ENCODE peak calls at places on chromosomes 7 and 10, in seven cellular contexts. One of them, this sample, is unnamed.

GRCh38 chr10:95355241-95355779 is 64.5 kb upstream of the PDLIM1 start:
- DNase-seq in fibroblast of lung: peak; percentile 31
- DNase-seq in OCI-LY7: no peak
- DNase-seq in CD4-positive, alpha-beta T cell: no peak
- DNase-seq in Panc1: no peak
- DNase-seq in body of pancreas: no peak
- DNase-seq in heart right ventricle: no peak
- DNase-seq in this sample: no peak

GRCh38 chr10:30455816-30456215 is 21.8 kb downstream of the MAP3K8 start:
- DNase-seq in OCI-LY7: peak; percentile 66
- DNase-seq in heart right ventricle: no peak
- DNase-seq in body of pancreas: no peak
- DNase-seq in fibroblast of lung: no peak
- DNase-seq in CD4-positive, alpha-beta T cell: no peak
- DNase-seq in Panc1: no peak
- DNase-seq in this sample: no peak

GRCh38 chr7:141231018-141231792 is 157.3 kb downstream of the TMEM178B start:
- DNase-seq in OCI-LY7: no peak
- DNase-seq in body of pancreas: peak; percentile 53
- DNase-seq in Panc1: no peak
- DNase-seq in heart right ventricle: peak; percentile 19
- DNase-seq in fibroblast of lung: peak; percentile 38
- DNase-seq in CD4-positive, alpha-beta T cell: no peak
- DNase-seq in this sample: no peak

GRCh38 chr7:130822642-130823041 is 88.6 kb upstream of the KLF14 start:
- DNase-seq in heart right ventricle: no peak
- DNase-seq in OCI-LY7: no peak
- DNase-seq in fibroblast of lung: no peak
- DNase-seq in CD4-positive, alpha-beta T cell: no peak
- DNase-seq in Panc1: no peak
- DNase-seq in body of pancreas: no peak
- DNase-seq in this sample: no peak

GRCh38 chr10:112562803-112563663 is 116.0 kb downstream of the VTI1A start:
- DNase-seq in fibroblast of lung: peak; percentile 36
- DNase-seq in Panc1: no peak
- DNase-seq in body of pancreas: no peak
- DNase-seq in heart right ventricle: no peak
- DNase-seq in CD4-positive, alpha-beta T cell: no peak
- DNase-seq in OCI-LY7: no peak
- DNase-seq in this sample: no peak

GRCh38 chr7:127995157-127995865 is 35.9 kb downstream of the LRRC4 start:
- DNase-seq in body of pancreas: no peak
- DNase-seq in Panc1: no peak
- DNase-seq in CD4-positive, alpha-beta T cell: no peak
- DNase-seq in fibroblast of lung: peak; percentile 84
- DNase-seq in OCI-LY7: no peak
- DNase-seq in heart right ventricle: peak; percentile 30
- DNase-seq in this sample: no peak

GRCh38 chr7:38781991-38782390 is 127.0 kb downstream of the VPS41 start:
- DNase-seq in heart right ventricle: no peak
- DNase-seq in Panc1: no peak
- DNase-seq in OCI-LY7: no peak
- DNase-seq in body of pancreas: no peak
- DNase-seq in fibroblast of lung: no peak
- DNase-seq in CD4-positive, alpha-beta T cell: no peak
- DNase-seq in this sample: no peak

GRCh38 chr7:50446542-50446960 is 3.6 kb downstream of the FIGNL1 start:
- DNase-seq in CD4-positive, alpha-beta T cell: no peak
- DNase-seq in heart right ventricle: no peak
- DNase-seq in Panc1: peak; percentile 92
- DNase-seq in OCI-LY7: no peak
- DNase-seq in fibroblast of lung: peak; percentile 72
- DNase-seq in body of pancreas: no peak
- DNase-seq in this sample: peak; percentile 97

GRCh38 chr10:83908506-83908905 is 230.8 kb upstream of the GHITM start:
- DNase-seq in heart right ventricle: no peak
- DNase-seq in body of pancreas: no peak
- DNase-seq in CD4-positive, alpha-beta T cell: no peak
- DNase-seq in Panc1: no peak
- DNase-seq in OCI-LY7: no peak
- DNase-seq in fibroblast of lung: no peak
- DNase-seq in this sample: peak; percentile 63

GRCh38 chr10:90745565-90745964 is 112.3 kb downstream of the HTR7 start:
- DNase-seq in OCI-LY7: no peak
- DNase-seq in fibroblast of lung: peak; percentile 9
- DNase-seq in Panc1: no peak
- DNase-seq in CD4-positive, alpha-beta T cell: no peak
- DNase-seq in heart right ventricle: no peak
- DNase-seq in body of pancreas: no peak
- DNase-seq in this sample: no peak

GRCh38 chr10:93115661-93116383 is 42.1 kb downstream of the CYP26A1 start:
- DNase-seq in heart right ventricle: peak; percentile 60
- DNase-seq in Panc1: peak; percentile 15
- DNase-seq in CD4-positive, alpha-beta T cell: peak; percentile 59
- DNase-seq in OCI-LY7: peak; percentile 74
- DNase-seq in fibroblast of lung: peak; percentile 54
- DNase-seq in body of pancreas: peak; percentile 73
- DNase-seq in this sample: no peak

GRCh38 chr7:1889091-1889490 is 219.0 kb downstream of the ELFN1 start:
- DNase-seq in OCI-LY7: no peak
- DNase-seq in Panc1: no peak
- DNase-seq in CD4-positive, alpha-beta T cell: no peak
- DNase-seq in heart right ventricle: no peak
- DNase-seq in fibroblast of lung: no peak
- DNase-seq in body of pancreas: no peak
- DNase-seq in this sample: no peak

GRCh38 chr7:95527033-95527775 is 41.5 kb downstream of the ASB4 start:
- DNase-seq in heart right ventricle: peak; percentile 65
- DNase-seq in CD4-positive, alpha-beta T cell: no peak
- DNase-seq in Panc1: peak; percentile 32
- DNase-seq in OCI-LY7: peak; percentile 49
- DNase-seq in fibroblast of lung: peak; percentile 66
- DNase-seq in body of pancreas: peak; percentile 56
- DNase-seq in this sample: no peak

GRCh38 chr7:431041-431440 is 88.6 kb downstream of the PDGFA start:
- DNase-seq in CD4-positive, alpha-beta T cell: no peak
- DNase-seq in OCI-LY7: no peak
- DNase-seq in body of pancreas: no peak
- DNase-seq in heart right ventricle: no peak
- DNase-seq in fibroblast of lung: no peak
- DNase-seq in Panc1: no peak
- DNase-seq in this sample: no peak

GRCh38 chr10:44383749-44384600 is 922 bp downstream of the CXCL12 start:
- DNase-seq in fibroblast of lung: peak; percentile 42
- DNase-seq in OCI-LY7: no peak
- DNase-seq in body of pancreas: peak; percentile 61
- DNase-seq in heart right ventricle: peak; percentile 32
- DNase-seq in CD4-positive, alpha-beta T cell: no peak
- DNase-seq in Panc1: no peak
- DNase-seq in this sample: no peak

GRCh38 chr7:28088032-28088431 is 92.6 kb downstream of the JAZF1 start:
- DNase-seq in CD4-positive, alpha-beta T cell: no peak
- DNase-seq in fibroblast of lung: peak; percentile 51
- DNase-seq in heart right ventricle: no peak
- DNase-seq in body of pancreas: no peak
- DNase-seq in OCI-LY7: no peak
- DNase-seq in Panc1: no peak
- DNase-seq in this sample: no peak

GRCh38 chr7:28091190-28091589 is 89.4 kb downstream of the JAZF1 start:
- DNase-seq in heart right ventricle: no peak
- DNase-seq in CD4-positive, alpha-beta T cell: no peak
- DNase-seq in OCI-LY7: no peak
- DNase-seq in fibroblast of lung: no peak
- DNase-seq in body of pancreas: no peak
- DNase-seq in Panc1: no peak
- DNase-seq in this sample: no peak

GRCh38 chr7:28089120-28089714 is 91.4 kb downstream of the JAZF1 start:
- DNase-seq in CD4-positive, alpha-beta T cell: no peak
- DNase-seq in fibroblast of lung: no peak
- DNase-seq in OCI-LY7: peak; percentile 10
- DNase-seq in heart right ventricle: no peak
- DNase-seq in Panc1: no peak
- DNase-seq in body of pancreas: no peak
- DNase-seq in this sample: no peak

GRCh38 chr7:28096713-28097112 is 83.9 kb downstream of the JAZF1 start:
- DNase-seq in heart right ventricle: peak; percentile 63
- DNase-seq in fibroblast of lung: peak; percentile 81
- DNase-seq in CD4-positive, alpha-beta T cell: no peak
- DNase-seq in Panc1: no peak
- DNase-seq in OCI-LY7: peak; percentile 60
- DNase-seq in body of pancreas: peak; percentile 54
- DNase-seq in this sample: no peak

DNA sequence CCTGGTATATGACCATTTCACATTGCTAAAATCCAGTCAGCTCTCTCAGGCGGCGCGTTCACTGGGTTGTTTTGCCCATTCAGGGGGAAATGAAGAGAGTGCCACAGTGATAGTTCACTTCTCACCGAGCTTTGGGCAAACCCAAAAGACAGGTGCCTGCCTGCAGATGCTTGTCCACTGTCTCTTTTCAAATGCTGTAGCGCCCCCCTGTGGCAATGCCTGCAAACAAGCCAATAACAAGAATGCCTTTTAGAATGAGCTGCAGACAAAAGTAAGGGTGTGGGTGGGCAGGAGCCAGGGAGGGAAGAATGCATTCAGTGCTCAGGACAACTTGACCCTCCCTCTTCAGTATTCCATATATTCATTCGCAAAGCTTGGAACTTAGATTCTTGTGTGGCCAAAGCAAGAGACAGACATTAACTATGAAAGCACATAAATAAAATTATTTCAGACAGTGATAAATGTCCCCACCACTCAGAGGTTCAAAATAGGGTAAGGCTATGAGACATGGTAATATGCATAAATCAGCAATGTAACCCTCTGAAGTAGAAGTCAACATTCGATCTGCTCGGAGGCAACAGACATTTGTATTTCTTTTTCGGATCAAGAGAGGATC is 86.9 kb downstream of the JAZF1 start:
- DNase-seq in body of pancreas: peak; percentile 58
- DNase-seq in CD4-positive, alpha-beta T cell: peak; percentile 25
- DNase-seq in Panc1: no peak
- DNase-seq in fibroblast of lung: peak; percentile 73
- DNase-seq in OCI-LY7: peak; percentile 47
- DNase-seq in heart right ventricle: peak; percentile 57
- DNase-seq in this sample: no peak
- H3K27ac ChIP-seq in body of pancreas: no peak overlapping the region
- H3K27ac ChIP-seq in CD4-positive, alpha-beta T cell: no peak overlapping the region
- H3K27ac ChIP-seq in Panc1: no peak overlapping the region
- H3K27ac ChIP-seq in fibroblast of lung: no peak overlapping the region
- H3K27ac ChIP-seq in OCI-LY7: no peak overlapping the region
- H3K27ac ChIP-seq in heart right ventricle: no peak overlapping the region
- H3K27ac ChIP-seq in this sample: no peak overlapping the region

GRCh38 chr7:91267558-91267955 is 3.3 kb downstream of the FZD1 start:
- DNase-seq in Panc1: no peak
- DNase-seq in heart right ventricle: peak; percentile 19
- DNase-seq in CD4-positive, alpha-beta T cell: no peak
- DNase-seq in body of pancreas: no peak
- DNase-seq in OCI-LY7: no peak
- DNase-seq in fibroblast of lung: peak; percentile 54
- DNase-seq in this sample: no peak
- H3K27ac ChIP-seq in Panc1: no peak overlapping the region
- H3K27ac ChIP-seq in heart right ventricle: peak overlapping the region; percentile 96
- H3K27ac ChIP-seq in CD4-positive, alpha-beta T cell: no peak overlapping the region
- H3K27ac ChIP-seq in body of pancreas: no peak overlapping the region
- H3K27ac ChIP-seq in OCI-LY7: no peak overlapping the region
- H3K27ac ChIP-seq in fibroblast of lung: peak overlapping the region; percentile 86
- H3K27ac ChIP-seq in this sample: no peak overlapping the region

GRCh38 chr7:117323877-117324699 is 1.2 kb upstream of the WNT2 start:
- DNase-seq in Panc1: no peak
- DNase-seq in OCI-LY7: no peak
- DNase-seq in fibroblast of lung: peak; percentile 40
- DNase-seq in heart right ventricle: peak; percentile 36
- DNase-seq in CD4-positive, alpha-beta T cell: no peak
- DNase-seq in body of pancreas: peak; percentile 28
- DNase-seq in this sample: no peak

GRCh38 chr7:117324940-117325339 is 2.1 kb upstream of the WNT2 start:
- DNase-seq in CD4-positive, alpha-beta T cell: no peak
- DNase-seq in body of pancreas: no peak
- DNase-seq in Panc1: no peak
- DNase-seq in OCI-LY7: no peak
- DNase-seq in heart right ventricle: no peak
- DNase-seq in fibroblast of lung: no peak
- DNase-seq in this sample: no peak

GRCh38 chr7:117320523-117320922 is 2.3 kb downstream of the WNT2 start:
- DNase-seq in body of pancreas: no peak
- DNase-seq in heart right ventricle: no peak
- DNase-seq in fibroblast of lung: no peak
- DNase-seq in OCI-LY7: no peak
- DNase-seq in CD4-positive, alpha-beta T cell: no peak
- DNase-seq in Panc1: no peak
- DNase-seq in this sample: no peak

GRCh38 chr7:117323585-117323876 is 673 bp upstream of the WNT2 start:
- DNase-seq in Panc1: no peak
- DNase-seq in CD4-positive, alpha-beta T cell: no peak
- DNase-seq in fibroblast of lung: no peak
- DNase-seq in heart right ventricle: no peak
- DNase-seq in body of pancreas: no peak
- DNase-seq in OCI-LY7: no peak
- DNase-seq in this sample: no peak

DNA sequence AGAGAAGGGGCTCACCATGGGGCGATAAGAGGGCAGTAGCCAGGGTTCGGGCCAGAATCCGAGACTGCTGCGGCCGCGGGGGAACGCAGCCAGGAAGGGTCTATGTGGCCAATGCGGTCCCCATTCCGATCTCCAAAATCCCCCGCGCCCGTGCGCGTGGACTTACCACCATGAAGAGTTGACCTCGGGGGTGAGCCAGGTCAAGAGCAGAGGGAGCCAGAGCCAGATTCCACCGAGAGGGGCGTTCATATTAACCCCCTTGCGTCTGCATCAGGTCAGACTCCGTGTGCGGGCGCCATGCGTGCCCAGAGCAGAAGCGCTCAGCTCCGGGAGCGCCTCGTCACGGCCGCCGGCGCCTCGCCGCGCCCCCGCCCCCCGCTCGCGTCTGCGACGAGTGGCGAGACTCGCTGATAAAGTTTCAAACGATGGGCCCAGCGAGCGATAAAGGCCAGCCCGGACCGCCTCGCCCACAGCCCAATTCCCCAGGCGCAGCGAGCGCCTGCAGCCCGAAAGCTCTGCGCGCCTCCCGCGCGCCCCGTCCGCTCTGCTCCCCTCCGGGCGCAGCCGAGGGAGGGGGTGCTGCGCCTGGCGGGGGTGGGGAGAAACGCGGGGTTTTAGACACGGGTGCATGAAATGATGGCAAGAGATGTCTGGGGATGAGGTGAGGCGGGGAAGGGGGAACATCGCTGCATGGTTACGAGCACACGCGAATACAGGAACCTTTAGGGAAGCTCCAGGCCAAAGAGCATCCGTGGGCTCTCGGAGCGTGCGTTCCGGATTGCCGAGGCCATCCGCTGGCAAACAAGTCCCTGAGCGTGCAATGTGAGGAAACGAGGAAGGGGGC is at the start of gene WNT2:
- DNase-seq in fibroblast of lung: peak; percentile 62
- DNase-seq in body of pancreas: no peak
- DNase-seq in CD4-positive, alpha-beta T cell: no peak
- DNase-seq in OCI-LY7: no peak
- DNase-seq in heart right ventricle: no peak
- DNase-seq in Panc1: no peak
- DNase-seq in this sample: no peak
- H3K27ac ChIP-seq in fibroblast of lung: no peak within 1 kb of the TSS
- H3K27ac ChIP-seq in body of pancreas: no peak within 1 kb of the TSS
- H3K27ac ChIP-seq in CD4-positive, alpha-beta T cell: no peak within 1 kb of the TSS
- H3K27ac ChIP-seq in OCI-LY7: no peak within 1 kb of the TSS
- H3K27ac ChIP-seq in heart right ventricle: no peak within 1 kb of the TSS
- H3K27ac ChIP-seq in Panc1: no peak within 1 kb of the TSS
- H3K27ac ChIP-seq in this sample: no peak within 1 kb of the TSS

GRCh38 chr10:78738861-78739260 is 329.9 kb upstream of the ZMIZ1 start:
- DNase-seq in body of pancreas: no peak
- DNase-seq in OCI-LY7: no peak
- DNase-seq in Panc1: no peak
- DNase-seq in CD4-positive, alpha-beta T cell: no peak
- DNase-seq in heart right ventricle: no peak
- DNase-seq in fibroblast of lung: no peak
- DNase-seq in this sample: no peak
- H3K27ac ChIP-seq in body of pancreas: no peak overlapping the region
- H3K27ac ChIP-seq in OCI-LY7: no peak overlapping the region
- H3K27ac ChIP-seq in Panc1: no peak overlapping the region
- H3K27ac ChIP-seq in CD4-positive, alpha-beta T cell: no peak overlapping the region
- H3K27ac ChIP-seq in heart right ventricle: no peak overlapping the region
- H3K27ac ChIP-seq in fibroblast of lung: no peak overlapping the region
- H3K27ac ChIP-seq in this sample: no peak overlapping the region

This sample was measured in epithelial cell of prostate.